ENCODE peak calls at places on chromosome 5, in four cellular contexts. One of them, this sample, is unnamed.

GRCh38 chr5:129367883-129368282 is 92.2 kb upstream of the ADAMTS19 start:
- DNase-seq in posterior vena cava: no peak
- DNase-seq in stimulated activated CD8-positive, alpha-beta memory T cell treated with anti-CD3 and anti-CD28 coated beads, Interleukin-15, amount 100 ng/mL, for 4 hours: no peak
- DNase-seq in Calu3: no peak
- DNase-seq in this sample: no peak

GRCh38 chr5:131735393-131735792 is 61.4 kb downstream of the FNIP1 start:
- DNase-seq in stimulated activated CD8-positive, alpha-beta memory T cell treated with anti-CD3 and anti-CD28 coated beads, Interleukin-15, amount 100 ng/mL, for 4 hours: no peak
- DNase-seq in Calu3: no peak
- DNase-seq in posterior vena cava: no peak
- DNase-seq in this sample: no peak

GRCh38 chr5:159610966-159611579 is 280.8 kb upstream of the IL12B start:
- DNase-seq in Calu3: no peak
- DNase-seq in stimulated activated CD8-positive, alpha-beta memory T cell treated with anti-CD3 and anti-CD28 coated beads, Interleukin-15, amount 100 ng/mL, for 4 hours: no peak
- DNase-seq in posterior vena cava: no peak
- DNase-seq in this sample: no peak

GRCh38 chr5:115418788-115419187 is 122.3 kb upstream of the CCDC112 start:
- DNase-seq in stimulated activated CD8-positive, alpha-beta memory T cell treated with anti-CD3 and anti-CD28 coated beads, Interleukin-15, amount 100 ng/mL, for 4 hours: no peak
- DNase-seq in Calu3: no peak
- DNase-seq in posterior vena cava: no peak
- DNase-seq in this sample: no peak

GRCh38 chr5:136191304-136192014 is 1.5 kb downstream of the SMIM32 start:
- DNase-seq in posterior vena cava: no peak
- DNase-seq in Calu3: peak; percentile 27
- DNase-seq in stimulated activated CD8-positive, alpha-beta memory T cell treated with anti-CD3 and anti-CD28 coated beads, Interleukin-15, amount 100 ng/mL, for 4 hours: no peak
- DNase-seq in this sample: no peak

GRCh38 chr5:92309336-92309991 is 926.3 kb upstream of the ARRDC3 start:
- DNase-seq in posterior vena cava: no peak
- DNase-seq in stimulated activated CD8-positive, alpha-beta memory T cell treated with anti-CD3 and anti-CD28 coated beads, Interleukin-15, amount 100 ng/mL, for 4 hours: no peak
- DNase-seq in Calu3: no peak
- DNase-seq in this sample: no peak

GRCh38 chr5:146521403-146522106 is 5.6 kb upstream of the GPR151 start:
- DNase-seq in Calu3: no peak
- DNase-seq in stimulated activated CD8-positive, alpha-beta memory T cell treated with anti-CD3 and anti-CD28 coated beads, Interleukin-15, amount 100 ng/mL, for 4 hours: no peak
- DNase-seq in posterior vena cava: no peak
- DNase-seq in this sample: no peak

GRCh38 chr5:59354811-59355210 is 538.7 kb downstream of the PDE4D start:
- DNase-seq in Calu3: no peak
- DNase-seq in posterior vena cava: no peak
- DNase-seq in stimulated activated CD8-positive, alpha-beta memory T cell treated with anti-CD3 and anti-CD28 coated beads, Interleukin-15, amount 100 ng/mL, for 4 hours: no peak
- DNase-seq in this sample: no peak

GRCh38 chr5:124866355-124867063 is 120.1 kb upstream of the ZNF608 start:
- DNase-seq in Calu3: no peak
- DNase-seq in stimulated activated CD8-positive, alpha-beta memory T cell treated with anti-CD3 and anti-CD28 coated beads, Interleukin-15, amount 100 ng/mL, for 4 hours: no peak
- DNase-seq in posterior vena cava: no peak
- DNase-seq in this sample: no peak